ENCODE peak calls at places on chromosome 6, in ten cellular contexts. One of them, this sample, is unnamed.

GRCh38 chr6:151765444-151765886 is 42.0 kb upstream of the ESR1 start:
- DNase-seq in epithelial cell of esophagus: peak
- DNase-seq in MCF 10A: peak
- DNase-seq in activated B cell treated with CpG ODN at 0.5 μM for 24 hours: no peak
- DNase-seq in A549: peak
- DNase-seq in hepatocyte: peak
- DNase-seq in A673: peak
- DNase-seq in coronary artery: no peak
- DNase-seq in fibroblast of lung: peak
- DNase-seq in cardiac fibroblast: peak
- DNase-seq in this sample: no peak

GRCh38 chr6:31708224-31708623 is 1.6 kb downstream of the LY6G6F start:
- DNase-seq in coronary artery: no peak
- DNase-seq in fibroblast of lung: no peak
- DNase-seq in A549: no peak
- DNase-seq in cardiac fibroblast: no peak
- DNase-seq in MCF 10A: no peak
- DNase-seq in A673: no peak
- DNase-seq in hepatocyte: no peak
- DNase-seq in activated B cell treated with CpG ODN at 0.5 μM for 24 hours: no peak
- DNase-seq in epithelial cell of esophagus: no peak
- DNase-seq in this sample: no peak

GRCh38 chr6:63197741-63198140 is 13.5 kb upstream of the FKBP1C start:
- DNase-seq in hepatocyte: no peak
- DNase-seq in MCF 10A: no peak
- DNase-seq in fibroblast of lung: no peak
- DNase-seq in A549: no peak
- DNase-seq in cardiac fibroblast: no peak
- DNase-seq in activated B cell treated with CpG ODN at 0.5 μM for 24 hours: no peak
- DNase-seq in A673: no peak
- DNase-seq in coronary artery: no peak
- DNase-seq in epithelial cell of esophagus: no peak
- DNase-seq in this sample: no peak

GRCh38 chr6:79946773-79947190 is 571 bp downstream of the ELOVL4 start:
- DNase-seq in A673: peak
- DNase-seq in epithelial cell of esophagus: peak
- DNase-seq in MCF 10A: peak
- DNase-seq in fibroblast of lung: peak
- DNase-seq in activated B cell treated with CpG ODN at 0.5 μM for 24 hours: peak
- DNase-seq in hepatocyte: peak
- DNase-seq in coronary artery: no peak
- DNase-seq in A549: peak
- DNase-seq in cardiac fibroblast: peak
- DNase-seq in this sample: peak

GRCh38 chr6:121522771-121523386 is 87.4 kb downstream of the GJA1 start:
- DNase-seq in MCF 10A: no peak
- DNase-seq in fibroblast of lung: no peak
- DNase-seq in activated B cell treated with CpG ODN at 0.5 μM for 24 hours: no peak
- DNase-seq in A673: no peak
- DNase-seq in cardiac fibroblast: no peak
- DNase-seq in A549: no peak
- DNase-seq in epithelial cell of esophagus: no peak
- DNase-seq in hepatocyte: no peak
- DNase-seq in coronary artery: no peak
- DNase-seq in this sample: no peak

GRCh38 chr6:163745566-163746400 is 331.3 kb downstream of the QKI start:
- DNase-seq in A673: no peak
- DNase-seq in MCF 10A: peak
- DNase-seq in hepatocyte: peak
- DNase-seq in A549: peak
- DNase-seq in activated B cell treated with CpG ODN at 0.5 μM for 24 hours: no peak
- DNase-seq in cardiac fibroblast: peak
- DNase-seq in coronary artery: no peak
- DNase-seq in fibroblast of lung: peak
- DNase-seq in epithelial cell of esophagus: peak
- DNase-seq in this sample: no peak

GRCh38 chr6:145848555-145848954 is 34.0 kb upstream of the FBXO30 start:
- DNase-seq in coronary artery: no peak
- DNase-seq in activated B cell treated with CpG ODN at 0.5 μM for 24 hours: no peak
- DNase-seq in A673: no peak
- DNase-seq in fibroblast of lung: no peak
- DNase-seq in cardiac fibroblast: no peak
- DNase-seq in hepatocyte: no peak
- DNase-seq in A549: no peak
- DNase-seq in epithelial cell of esophagus: no peak
- DNase-seq in MCF 10A: no peak
- DNase-seq in this sample: no peak

GRCh38 chr6:170446841-170447560 is 106.1 kb downstream of the PSMB1 start:
- DNase-seq in activated B cell treated with CpG ODN at 0.5 μM for 24 hours: no peak
- DNase-seq in hepatocyte: no peak
- DNase-seq in coronary artery: no peak
- DNase-seq in A549: no peak
- DNase-seq in MCF 10A: no peak
- DNase-seq in cardiac fibroblast: no peak
- DNase-seq in epithelial cell of esophagus: no peak
- DNase-seq in A673: no peak
- DNase-seq in fibroblast of lung: no peak
- DNase-seq in this sample: no peak

GRCh38 chr6:145142958-145143357 is 592.4 kb downstream of the EPM2A start:
- DNase-seq in A673: no peak
- DNase-seq in epithelial cell of esophagus: no peak
- DNase-seq in fibroblast of lung: no peak
- DNase-seq in activated B cell treated with CpG ODN at 0.5 μM for 24 hours: no peak
- DNase-seq in MCF 10A: no peak
- DNase-seq in A549: no peak
- DNase-seq in coronary artery: no peak
- DNase-seq in hepatocyte: no peak
- DNase-seq in cardiac fibroblast: no peak
- DNase-seq in this sample: no peak

GRCh38 chr6:45845546-45845945 is 170.1 kb downstream of the CLIC5 start:
- DNase-seq in MCF 10A: peak
- DNase-seq in A673: peak
- DNase-seq in coronary artery: no peak
- DNase-seq in fibroblast of lung: peak
- DNase-seq in epithelial cell of esophagus: peak
- DNase-seq in hepatocyte: no peak
- DNase-seq in A549: no peak
- DNase-seq in cardiac fibroblast: peak
- DNase-seq in activated B cell treated with CpG ODN at 0.5 μM for 24 hours: no peak
- DNase-seq in this sample: no peak

GRCh38 chr6:90284236-90284744 is 12.4 kb downstream of the BACH2 start:
- DNase-seq in activated B cell treated with CpG ODN at 0.5 μM for 24 hours: no peak
- DNase-seq in A673: peak
- DNase-seq in A549: peak
- DNase-seq in epithelial cell of esophagus: peak
- DNase-seq in hepatocyte: peak
- DNase-seq in MCF 10A: peak
- DNase-seq in coronary artery: no peak
- DNase-seq in cardiac fibroblast: peak
- DNase-seq in fibroblast of lung: peak
- DNase-seq in this sample: no peak

GRCh38 chr6:125749864-125750691 is 646 bp downstream of the HEY2 start:
- DNase-seq in cardiac fibroblast: no peak
- DNase-seq in hepatocyte: no peak
- DNase-seq in coronary artery: no peak
- DNase-seq in activated B cell treated with CpG ODN at 0.5 μM for 24 hours: no peak
- DNase-seq in A673: no peak
- DNase-seq in MCF 10A: no peak
- DNase-seq in A549: no peak
- DNase-seq in fibroblast of lung: no peak
- DNase-seq in epithelial cell of esophagus: no peak
- DNase-seq in this sample: no peak

GRCh38 chr6:147207851-147208754 is 3.9 kb downstream of the STXBP5 start:
- DNase-seq in A673: no peak
- DNase-seq in A549: no peak
- DNase-seq in fibroblast of lung: no peak
- DNase-seq in hepatocyte: no peak
- DNase-seq in activated B cell treated with CpG ODN at 0.5 μM for 24 hours: no peak
- DNase-seq in epithelial cell of esophagus: no peak
- DNase-seq in MCF 10A: peak
- DNase-seq in coronary artery: no peak
- DNase-seq in cardiac fibroblast: no peak
- DNase-seq in this sample: no peak

GRCh38 chr6:40425192-40425919 is 161.8 kb downstream of the LRFN2 start:
- DNase-seq in fibroblast of lung: no peak
- DNase-seq in cardiac fibroblast: no peak
- DNase-seq in A549: no peak
- DNase-seq in coronary artery: no peak
- DNase-seq in A673: peak
- DNase-seq in hepatocyte: peak
- DNase-seq in activated B cell treated with CpG ODN at 0.5 μM for 24 hours: no peak
- DNase-seq in MCF 10A: no peak
- DNase-seq in epithelial cell of esophagus: peak
- DNase-seq in this sample: no peak

GRCh38 chr6:67680297-67680932 is 954.7 kb upstream of the ADGRB3 start:
- DNase-seq in cardiac fibroblast: no peak
- DNase-seq in A673: no peak
- DNase-seq in epithelial cell of esophagus: no peak
- DNase-seq in hepatocyte: no peak
- DNase-seq in coronary artery: no peak
- DNase-seq in fibroblast of lung: peak
- DNase-seq in MCF 10A: no peak
- DNase-seq in A549: no peak
- DNase-seq in activated B cell treated with CpG ODN at 0.5 μM for 24 hours: no peak
- DNase-seq in this sample: no peak

DNA sequence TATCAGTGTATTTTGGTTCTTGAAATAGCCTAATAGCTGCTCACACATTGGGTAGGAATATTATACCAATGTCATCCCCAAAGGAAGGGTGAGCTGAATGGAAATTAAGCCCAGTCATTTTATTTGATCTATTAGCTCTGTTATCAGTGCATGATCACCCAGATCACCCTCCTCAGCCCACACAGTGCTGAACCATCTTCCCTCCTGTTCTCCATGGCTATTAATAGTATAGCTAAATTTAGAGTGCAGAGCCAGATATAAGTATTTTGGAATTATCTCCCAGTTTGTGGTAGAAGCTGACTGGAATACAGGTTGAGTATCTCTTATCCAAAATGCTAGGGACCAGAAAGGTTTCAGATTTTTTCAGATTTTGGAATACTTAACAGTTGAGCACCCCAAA is 45.4 kb downstream of the KCTD20 start:
- DNase-seq in A549: no peak
- DNase-seq in epithelial cell of esophagus: no peak
- DNase-seq in activated B cell treated with CpG ODN at 0.5 μM for 24 hours: no peak
- DNase-seq in fibroblast of lung: no peak
- DNase-seq in cardiac fibroblast: no peak
- DNase-seq in coronary artery: no peak
- DNase-seq in A673: no peak
- DNase-seq in MCF 10A: no peak
- DNase-seq in hepatocyte: no peak
- DNase-seq in this sample: no peak
- TF ChIP-seq CTCF in A549: no peak
- TF ChIP-seq CTCF in epithelial cell of esophagus: no peak
- TF ChIP-seq CTCF in activated B cell treated with CpG ODN at 0.5 μM for 24 hours: no peak
- TF ChIP-seq CTCF in fibroblast of lung: no peak
- TF ChIP-seq CTCF in cardiac fibroblast: no peak
- TF ChIP-seq CTCF in coronary artery: no peak
- TF ChIP-seq CTCF in A673: no peak
- TF ChIP-seq CTCF in MCF 10A: no peak
- TF ChIP-seq CTCF in hepatocyte: no peak
- TF ChIP-seq CTCF in this sample: no peak

DNA sequence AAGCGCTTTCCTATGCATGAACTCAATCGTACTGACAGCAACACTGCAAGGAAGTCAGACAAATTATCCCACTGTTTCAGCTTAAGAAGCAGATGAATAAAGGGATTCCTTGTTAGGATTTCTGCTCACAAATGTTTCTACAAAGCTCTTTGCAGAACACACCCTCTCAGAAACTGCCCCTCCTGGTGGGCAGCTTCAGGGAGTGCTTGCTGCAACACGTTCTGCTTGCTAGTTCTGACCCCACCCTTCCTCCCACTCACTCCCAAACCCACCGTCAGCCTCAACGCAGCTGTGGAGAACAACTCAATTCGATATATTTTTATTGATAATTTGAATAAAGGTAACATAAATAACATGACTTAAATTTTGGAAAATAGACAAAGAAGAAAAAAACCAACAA is 250.8 kb upstream of the PRDM1 start:
- DNase-seq in epithelial cell of esophagus: peak
- DNase-seq in fibroblast of lung: peak
- DNase-seq in coronary artery: no peak
- DNase-seq in MCF 10A: peak
- DNase-seq in activated B cell treated with CpG ODN at 0.5 μM for 24 hours: no peak
- DNase-seq in hepatocyte: peak
- DNase-seq in A549: no peak
- DNase-seq in A673: peak
- DNase-seq in cardiac fibroblast: peak
- DNase-seq in this sample: peak
- TF ChIP-seq CTCF in epithelial cell of esophagus: peak
- TF ChIP-seq CTCF in fibroblast of lung: peak
- TF ChIP-seq CTCF in coronary artery: no peak
- TF ChIP-seq CTCF in MCF 10A: peak
- TF ChIP-seq CTCF in activated B cell treated with CpG ODN at 0.5 μM for 24 hours: no peak
- TF ChIP-seq CTCF in hepatocyte: peak
- TF ChIP-seq CTCF in A549: no peak
- TF ChIP-seq CTCF in A673: peak
- TF ChIP-seq CTCF in cardiac fibroblast: no peak
- TF ChIP-seq CTCF in this sample: no peak

DNA sequence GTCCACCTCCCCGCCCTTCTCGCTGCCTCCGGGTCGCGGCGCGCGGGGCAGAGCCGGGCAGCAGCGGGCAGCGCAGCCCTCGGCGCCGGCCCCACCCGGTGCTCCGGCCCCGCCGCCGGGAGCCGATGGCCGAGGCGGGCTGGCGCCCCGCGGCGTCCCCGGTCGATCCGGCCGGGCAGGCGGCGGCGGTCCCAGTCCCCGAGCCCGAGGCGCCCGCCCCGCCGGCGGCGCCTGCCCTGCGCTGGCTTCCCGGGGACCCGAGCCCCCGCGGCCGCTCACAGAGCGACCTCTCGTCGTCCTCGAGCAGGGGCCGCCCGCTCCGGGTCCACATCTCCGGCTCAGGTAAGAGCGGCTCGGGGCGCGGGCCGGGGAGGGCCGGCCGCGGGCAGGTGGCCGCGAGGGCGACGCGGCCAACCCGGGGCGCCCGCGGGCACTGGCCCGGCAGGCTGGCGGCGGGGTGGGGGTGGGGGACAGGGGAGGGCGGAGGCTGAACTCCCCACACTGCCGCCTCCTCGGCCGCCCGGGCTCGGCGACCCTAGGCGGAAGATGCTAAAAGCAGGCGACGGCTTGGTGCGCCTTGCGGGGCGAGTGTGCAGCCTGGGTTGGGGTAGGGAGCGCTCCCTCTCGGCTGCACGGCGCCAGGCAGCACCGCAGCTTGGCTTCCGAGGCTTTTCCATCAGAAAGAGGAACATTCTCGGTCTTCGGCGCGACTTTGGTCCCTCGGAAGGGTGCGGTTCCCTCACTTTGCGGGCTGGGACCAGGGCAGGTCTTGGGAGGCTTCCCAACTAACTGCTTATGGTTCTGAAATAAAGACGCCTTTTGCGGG is 25.6 kb upstream of the FUCA2 start:
- DNase-seq in activated B cell treated with CpG ODN at 0.5 μM for 24 hours: peak
- DNase-seq in MCF 10A: peak
- DNase-seq in hepatocyte: peak
- DNase-seq in epithelial cell of esophagus: peak
- DNase-seq in cardiac fibroblast: peak
- DNase-seq in coronary artery: peak
- DNase-seq in A549: peak
- DNase-seq in fibroblast of lung: peak
- DNase-seq in A673: peak
- DNase-seq in this sample: peak
- TF ChIP-seq CTCF in activated B cell treated with CpG ODN at 0.5 μM for 24 hours: no peak
- TF ChIP-seq CTCF in MCF 10A: peak
- TF ChIP-seq CTCF in hepatocyte: peak
- TF ChIP-seq CTCF in epithelial cell of esophagus: peak
- TF ChIP-seq CTCF in cardiac fibroblast: peak
- TF ChIP-seq CTCF in coronary artery: peak
- TF ChIP-seq CTCF in A549: peak
- TF ChIP-seq CTCF in fibroblast of lung: peak
- TF ChIP-seq CTCF in A673: peak
- TF ChIP-seq CTCF in this sample: no peak

GRCh38 chr6:34151321-34152041 is 5.6 kb upstream of the GRM4 start:
- DNase-seq in MCF 10A: no peak
- DNase-seq in A673: no peak
- DNase-seq in hepatocyte: peak
- DNase-seq in cardiac fibroblast: no peak
- DNase-seq in coronary artery: peak
- DNase-seq in activated B cell treated with CpG ODN at 0.5 μM for 24 hours: no peak
- DNase-seq in A549: no peak
- DNase-seq in fibroblast of lung: no peak
- DNase-seq in epithelial cell of esophagus: no peak
- DNase-seq in this sample: no peak
- TF ChIP-seq CTCF in MCF 10A: no peak
- TF ChIP-seq CTCF in A673: no peak
- TF ChIP-seq CTCF in hepatocyte: peak
- TF ChIP-seq CTCF in cardiac fibroblast: no peak
- TF ChIP-seq CTCF in coronary artery: no peak
- TF ChIP-seq CTCF in activated B cell treated with CpG ODN at 0.5 μM for 24 hours: no peak
- TF ChIP-seq CTCF in A549: no peak
- TF ChIP-seq CTCF in fibroblast of lung: no peak
- TF ChIP-seq CTCF in epithelial cell of esophagus: no peak
- TF ChIP-seq CTCF in this sample: no peak

This sample was measured in mesothelial cell of epicardium.